ENCODE peak calls at places on chromosomes 11 and 22, in nine cellular contexts. I is colonic mucosa, Z is tibial artery, H is cardiac fibroblast, S is transverse colon, J is A549, G is BJ, T is body of pancreas, M is heart left ventricle. N is an unnamed sample.

GRCh38 chr11:19555266-19555665 is 157.4 kb upstream of the NAV2 start:
- DNase-seq in T (no peak), H (no peak), Z (no peak), M (no peak), J (no peak), S (peak), G (no peak), I (peak), N (peak)

GRCh38 chr22:35301370-35301874 is 1.7 kb downstream of the TOM1 start:
- DNase-seq in H (peak), I (no peak), Z (no peak), J (peak), S (peak), M (peak), G (peak), T (peak), N (peak)

GRCh38 chr11:95985174-95985808 is 61.4 kb upstream of the MTMR2 start:
- DNase-seq in S (no peak), Z (no peak), J (peak), I (no peak), T (no peak), G (no peak), M (no peak), H (peak), N (no peak)

GRCh38 chr22:38199826-38200559 is 1.8 kb upstream of the MAFF start:
- DNase-seq in T (no peak), H (no peak), M (no peak), Z (no peak), S (no peak), I (no peak), J (no peak), G (no peak), N (no peak)

GRCh38 chr22:38083931-38084631 is at the start of gene SLC16A8:
- DNase-seq in J (no peak), S (no peak), T (no peak), M (no peak), G (no peak), H (no peak), I (no peak), Z (no peak), N (no peak)

GRCh38 chr22:50112151-50113118 is 22.6 kb downstream of the MOV10L1 start:
- DNase-seq in M (peak), G (no peak), Z (no peak), S (no peak), H (peak), I (no peak), J (no peak), T (no peak), N (peak)

GRCh38 chr11:131223198-131223975 is 147.0 kb upstream of the NTM start:
- DNase-seq in H (no peak), Z (no peak), G (no peak), T (no peak), M (no peak), J (no peak), I (no peak), S (no peak), N (no peak)

GRCh38 chr11:128503231-128503991 is 83.9 kb downstream of the ETS1 start:
- DNase-seq in T (no peak), G (peak), M (no peak), S (no peak), I (no peak), J (no peak), Z (no peak), H (peak), N (no peak)

GRCh38 chr11:118876261-118876660 is 7.4 kb upstream of the CXCR5 start:
- DNase-seq in H (no peak), M (no peak), Z (no peak), S (no peak), I (no peak), J (no peak), G (no peak), T (no peak), N (no peak)
- H3K4me3 ChIP-seq in H (no peak), M (no peak), Z (no peak), S (no peak), I (no peak), J (no peak), G (no peak), T (no peak), N (no peak)

DNA sequence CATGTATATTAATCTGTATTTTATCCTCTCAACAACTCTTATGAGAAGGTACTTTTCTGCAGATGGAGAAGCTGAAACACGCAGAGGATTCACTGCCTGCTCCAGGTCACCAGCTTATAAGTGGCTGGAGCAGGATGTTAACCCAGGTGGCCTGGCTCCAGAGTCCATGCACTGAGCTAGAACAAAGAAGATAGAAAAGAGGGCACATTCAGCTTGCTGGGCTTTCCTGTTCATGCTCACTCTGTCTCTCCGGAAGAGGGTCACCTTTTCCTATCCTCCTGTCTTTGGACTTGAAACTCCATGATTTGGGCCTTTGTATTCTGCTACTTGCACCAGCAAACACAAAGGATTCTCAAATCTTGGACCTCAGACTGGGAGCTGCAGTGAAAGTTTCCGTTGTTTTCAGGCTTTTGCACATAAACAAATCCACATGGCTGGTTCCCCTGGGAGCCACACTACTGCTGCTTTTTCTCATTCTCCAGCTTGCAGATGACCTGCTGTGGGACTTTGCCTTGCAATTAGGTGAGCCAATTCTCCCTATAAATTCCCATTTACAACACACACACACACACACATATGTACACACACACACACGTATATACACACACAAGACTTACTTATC is 117.3 kb upstream of the GRK3 start:
- DNase-seq in T (no peak), I (no peak), Z (no peak), G (no peak), H (no peak), J (no peak), M (no peak), S (no peak), N (no peak)
- H3K4me3 ChIP-seq in T (no peak), I (no peak), Z (no peak), G (no peak), H (no peak), J (no peak), M (no peak), S (no peak), N (no peak)

DNA sequence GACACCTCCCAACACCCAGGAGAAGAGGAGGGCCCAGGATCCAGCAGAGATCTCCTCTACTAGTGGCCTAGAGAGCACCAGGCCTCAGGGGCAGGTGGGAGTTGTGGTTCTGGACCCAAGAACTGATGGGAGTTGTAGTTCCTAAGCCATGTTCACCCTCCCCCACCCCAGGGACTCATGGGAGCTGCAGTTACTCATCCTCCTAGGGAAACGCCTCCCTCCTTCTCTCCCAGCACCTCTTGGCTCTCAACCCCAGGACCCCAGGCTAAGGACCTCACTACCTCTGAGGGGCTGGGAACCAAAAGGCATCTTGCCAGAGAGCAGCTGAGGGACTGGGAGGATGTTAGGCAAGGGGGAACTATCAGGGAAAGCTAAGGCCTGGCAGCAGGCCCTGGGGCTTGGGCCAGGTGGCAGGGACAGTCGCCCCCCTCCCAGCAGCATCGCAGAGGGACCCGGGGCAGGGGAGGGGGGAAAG is 28.8 kb downstream of the SLC22A12 start:
- DNase-seq in J (peak), T (peak), M (peak), I (peak), S (peak), H (peak), Z (no peak), G (no peak), N (peak)
- H3K4me3 ChIP-seq in J (no peak), T (no peak), M (no peak), I (no peak), S (no peak), H (no peak), Z (no peak), G (no peak), N (no peak)

GRCh38 chr11:65593518-65594414 is 1.8 kb downstream of the KCNK7 start:
- DNase-seq in G (no peak), T (peak), S (peak), H (peak), J (no peak), M (no peak), I (no peak), Z (peak), N (peak)

GRCh38 chr11:65592840-65593517 is 2.6 kb downstream of the KCNK7 start:
- DNase-seq in I (no peak), H (no peak), M (no peak), G (no peak), T (no peak), S (no peak), J (no peak), Z (peak), N (no peak)

GRCh38 chr11:65590240-65590738 is 5.3 kb downstream of the KCNK7 start:
- DNase-seq in S (peak), H (peak), T (peak), Z (no peak), M (no peak), J (no peak), G (no peak), I (no peak), N (no peak)

GRCh38 chr11:65589444-65590239 is 6.0 kb downstream of the KCNK7 start:
- DNase-seq in S (peak), I (no peak), H (no peak), Z (no peak), M (no peak), J (no peak), G (no peak), T (no peak), N (no peak)

DNA sequence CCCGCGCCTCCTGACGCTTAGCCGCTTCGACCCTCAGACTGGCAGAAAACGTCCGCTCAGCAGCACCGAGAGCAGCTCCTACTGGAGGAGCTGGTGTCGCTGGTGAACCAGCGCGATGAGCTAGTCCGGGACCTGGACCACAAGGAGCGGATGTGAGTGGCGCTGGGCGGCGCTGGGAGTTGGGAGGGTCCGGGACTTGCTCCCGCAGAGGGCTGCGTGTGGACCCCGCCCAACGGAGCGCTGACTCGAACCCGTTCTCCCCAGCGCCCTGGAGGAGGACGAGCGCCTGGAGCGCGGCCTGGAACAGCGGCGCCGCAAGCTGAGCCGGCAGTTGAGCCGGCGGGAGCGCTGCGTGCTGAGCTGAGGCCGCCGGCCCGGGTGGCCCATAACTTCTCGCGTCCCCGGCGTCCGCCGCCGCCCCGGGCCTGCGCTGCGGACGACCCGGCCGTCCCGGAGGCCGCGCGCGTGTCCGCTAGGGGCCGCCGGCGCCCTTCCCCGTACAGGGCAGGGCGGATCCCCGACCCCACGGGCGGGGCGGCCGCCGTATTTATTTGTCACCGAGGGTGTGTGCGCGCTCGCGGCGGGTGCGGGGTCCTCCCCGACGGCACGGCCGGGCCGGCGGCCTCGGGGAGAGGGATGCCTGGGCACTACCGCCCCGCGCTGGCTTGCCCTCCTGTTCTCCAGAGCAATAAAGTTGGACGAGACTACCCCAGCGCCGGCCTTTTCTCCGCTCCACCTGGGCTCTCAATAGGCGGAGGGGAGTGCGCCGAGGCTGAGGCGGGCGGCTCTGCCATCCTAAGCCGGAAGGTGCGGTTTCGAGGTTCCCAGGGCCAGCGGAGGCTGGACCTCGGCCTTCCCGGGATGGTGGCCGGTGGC is 3.4 kb downstream of the KCNK7 start:
- DNase-seq in T (peak), H (no peak), J (no peak), S (peak), G (no peak), I (peak), M (no peak), Z (peak), N (no peak)
- H3K4me3 ChIP-seq in T (no peak), H (no peak), J (no peak), S (peak), G (no peak), I (peak), M (peak), Z (no peak), N (no peak)

DNA sequence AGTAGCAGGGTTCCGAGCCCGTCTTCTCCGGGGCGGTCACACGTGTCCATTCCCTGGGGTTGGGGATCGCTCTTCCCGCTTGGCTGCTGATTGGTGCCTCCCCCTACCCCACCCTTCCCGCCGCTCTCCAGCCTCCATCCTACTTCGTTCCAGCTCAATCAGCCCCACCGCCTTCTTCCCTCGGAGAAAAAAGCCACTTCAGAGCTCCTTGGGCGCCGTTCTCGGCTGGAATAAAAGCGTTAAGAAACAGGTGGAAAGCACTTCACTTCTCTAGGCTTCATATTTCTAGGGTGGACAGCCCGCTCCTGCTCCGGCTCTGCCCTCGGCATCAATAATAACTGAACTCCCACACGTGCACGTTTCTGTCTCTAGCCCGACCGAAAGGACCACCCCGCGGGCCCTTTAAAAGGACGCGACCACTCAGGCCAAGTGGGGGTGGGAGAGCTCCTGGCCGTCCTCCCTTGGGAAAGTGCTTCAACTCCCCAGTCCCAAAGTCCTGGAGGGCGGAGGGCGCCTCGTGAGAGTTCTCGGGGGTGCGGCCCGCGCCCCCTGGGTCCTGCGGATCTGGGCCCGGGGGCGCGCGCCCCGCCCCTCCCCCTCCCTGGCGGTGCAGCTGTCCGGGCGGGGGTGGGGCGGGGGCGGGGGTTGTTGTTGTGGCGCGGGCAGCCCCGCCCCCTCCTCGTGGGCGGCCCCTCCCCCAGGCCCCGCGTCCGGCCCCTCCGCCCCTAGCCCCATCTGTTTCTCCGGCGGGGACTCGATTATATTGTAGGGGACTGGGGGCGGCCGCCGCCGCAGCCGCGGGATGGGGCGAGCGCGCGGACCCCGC is at the start of gene CECR2:
- DNase-seq in G (no peak), M (peak), I (peak), S (peak), Z (no peak), H (peak), T (peak), J (peak), N (no peak)
- H3K4me3 ChIP-seq in G (no peak), M (peak), I (peak), S (peak), Z (peak), H (peak), T (peak), J (peak), N (no peak)

GRCh38 chr11:122440783-122441701 is 214.5 kb upstream of the UBASH3B start:
- DNase-seq in Z (peak), M (peak), G (no peak), I (peak), H (no peak), T (peak), S (peak), J (peak), N (no peak)
- H3K4me3 ChIP-seq in Z (peak), M (peak), G (peak), I (no peak), H (peak), T (peak), S (peak), J (peak), N (no peak)

GRCh38 chr11:133948711-133949110 is 8.1 kb downstream of the IGSF9B start:
- DNase-seq in S (no peak), T (no peak), Z (no peak), J (no peak), I (no peak), M (no peak), G (no peak), H (no peak), N (no peak)
- H3K4me3 ChIP-seq in S (no peak), T (no peak), Z (no peak), J (no peak), I (no peak), M (no peak), G (no peak), H (no peak), N (no peak)